ENCODE peak calls at places on chromosome 12, in five cellular contexts. L is AG09309, S is neural progenitor cell, I is OCI-LY7, P is fibroblast of pulmonary artery. J is an unnamed sample.

GRCh38 chr12:42213023-42213422 is 25.0 kb downstream of the YAF2 start:
- DNase-seq in L (no peak), S (no peak), I (peak), P (peak), J (peak)

GRCh38 chr12:48903982-48904411 is 21.3 kb downstream of the FKBP11 start:
- DNase-seq in L (no peak), S (peak), I (peak), P (peak), J (peak)

GRCh38 chr12:51863363-51863920 is 14.9 kb upstream of the FIGNL2 start:
- DNase-seq in L (no peak), S (peak), I (no peak), P (no peak), J (no peak)

GRCh38 chr12:110109037-110109836 is 14.9 kb upstream of the IFT81 start:
- DNase-seq in L (peak), S (peak), I (no peak), P (peak), J (peak)

GRCh38 chr12:131850856-131851559 is 22.8 kb downstream of the MMP17 start:
- DNase-seq in L (no peak), S (peak), I (peak), P (no peak), J (no peak)

GRCh38 chr12:57877876-57878275 is 31.3 kb upstream of the CTDSP2 start:
- DNase-seq in L (no peak), S (no peak), I (no peak), P (no peak), J (no peak)

GRCh38 chr12:65493893-65494205 is 215.4 kb downstream of the MSRB3 start:
- DNase-seq in L (no peak), S (no peak), I (no peak), P (no peak), J (no peak)

GRCh38 chr12:105492591-105492990 is 162.1 kb downstream of the C12orf75 start:
- DNase-seq in L (peak), S (no peak), I (no peak), P (peak), J (no peak)

GRCh38 chr12:43805149-43805856 is 814 bp downstream of the TWF1 start:
- DNase-seq in L (no peak), S (peak), I (peak), P (peak), J (no peak)

GRCh38 chr12:50677858-50678257 is 86.0 kb upstream of the ATF1 start:
- DNase-seq in L (no peak), S (no peak), I (no peak), P (peak), J (no peak)

GRCh38 chr12:132430838-132431826 is 58.8 kb upstream of the FBRSL1 start:
- DNase-seq in L (no peak), S (no peak), I (peak), P (no peak), J (no peak)

GRCh38 chr12:132185698-132186097 is 41.4 kb downstream of the NOC4L start:
- DNase-seq in L (no peak), S (no peak), I (no peak), P (no peak), J (no peak)

GRCh38 chr12:55736076-55736475 is 6.8 kb upstream of the GDF11 start:
- DNase-seq in L (no peak), S (no peak), I (no peak), P (no peak), J (no peak)

GRCh38 chr12:55739025-55739378 is 3.9 kb upstream of the GDF11 start:
- DNase-seq in L (no peak), S (no peak), I (no peak), P (no peak), J (no peak)

GRCh38 chr12:55738113-55739024 is 4.6 kb upstream of the GDF11 start:
- DNase-seq in L (no peak), S (peak), I (peak), P (peak), J (peak)

GRCh38 chr12:55737581-55738112 is 5.3 kb upstream of the GDF11 start:
- DNase-seq in L (no peak), S (peak), I (peak), P (no peak), J (no peak)

GRCh38 chr12:55736780-55737580 is 5.9 kb upstream of the GDF11 start:
- DNase-seq in L (no peak), S (peak), I (peak), P (peak), J (peak)
- H3K4me3 ChIP-seq in L (no peak), S (peak), I (peak), P (no peak), J (no peak)

GRCh38 chr12:96698965-96699364 is 208.1 kb upstream of the NEDD1 start:
- DNase-seq in L (no peak), S (no peak), I (no peak), P (no peak), J (no peak)
- H3K4me3 ChIP-seq in L (peak), S (no peak), I (no peak), P (no peak), J (no peak)

GRCh38 chr12:77847060-77847541 is 16.4 kb downstream of the NAV3 start:
- DNase-seq in L (no peak), S (no peak), I (peak), P (peak), J (peak)
- H3K4me3 ChIP-seq in L (no peak), S (no peak), I (peak), P (no peak), J (no peak)

DNA sequence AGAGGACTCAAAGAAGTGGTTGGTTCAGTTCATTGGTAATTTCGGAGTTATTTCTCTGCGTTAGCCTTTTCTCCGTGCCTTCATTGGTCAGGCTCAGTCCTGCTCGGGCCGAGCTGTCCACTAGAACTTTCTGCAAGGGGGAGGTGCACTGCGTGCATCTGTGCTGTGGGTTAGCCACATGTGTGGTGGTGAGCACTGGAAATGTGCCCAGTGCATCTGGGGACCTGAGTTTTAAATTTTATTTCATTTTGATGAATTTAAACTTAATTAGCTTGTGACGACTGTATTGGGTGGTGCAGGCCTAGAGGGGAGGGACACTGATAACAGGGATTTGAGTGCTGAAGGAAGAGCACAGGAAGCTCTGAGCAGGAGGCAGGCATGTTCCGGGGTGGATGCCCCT is 24.5 kb downstream of the SETD1B start:
- DNase-seq in L (no peak), S (no peak), I (no peak), P (no peak), J (no peak)
- H3K4me3 ChIP-seq in L (no peak), S (no peak), I (no peak), P (no peak), J (no peak)

GRCh38 chr12:115755061-115755751 is 522.3 kb downstream of the MED13L start:
- DNase-seq in L (no peak), S (no peak), I (no peak), P (no peak), J (no peak)

GRCh38 chr12:115756804-115757203 is 520.7 kb downstream of the MED13L start:
- DNase-seq in L (no peak), S (no peak), I (no peak), P (no peak), J (no peak)

GRCh38 chr12:115755752-115756140 is 521.7 kb downstream of the MED13L start:
- DNase-seq in L (no peak), S (no peak), I (no peak), P (no peak), J (no peak)

GRCh38 chr12:115758886-115759620 is 518.4 kb downstream of the MED13L start:
- DNase-seq in L (no peak), S (peak), I (no peak), P (no peak), J (no peak)

GRCh38 chr12:115756271-115756670 is 521.2 kb downstream of the MED13L start:
- DNase-seq in L (no peak), S (no peak), I (no peak), P (no peak), J (no peak)
- H3K4me3 ChIP-seq in L (no peak), S (no peak), I (no peak), P (no peak), J (no peak)

DNA sequence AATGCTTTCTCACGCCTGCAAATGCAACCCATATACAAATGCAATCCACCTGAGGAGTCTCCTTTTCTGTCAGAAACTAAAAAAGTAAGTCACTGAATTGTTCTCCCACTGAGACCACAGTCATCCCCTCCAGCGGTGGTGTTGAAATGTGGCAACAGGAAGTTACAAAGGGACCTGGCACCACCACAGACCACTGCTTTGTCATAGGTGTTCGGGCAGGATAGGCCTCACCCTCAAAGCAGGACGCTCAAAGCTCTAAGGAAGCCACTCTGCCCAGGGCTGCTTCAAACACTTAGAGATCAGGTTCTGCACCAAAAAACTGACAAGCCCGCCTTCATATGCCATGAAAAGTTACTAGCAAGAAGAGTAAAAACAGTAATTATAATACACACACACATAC is 11.3 kb downstream of the PHLDA1 start:
- DNase-seq in L (no peak), S (no peak), I (no peak), P (peak), J (peak)
- H3K4me3 ChIP-seq in L (no peak), S (no peak), I (no peak), P (no peak), J (no peak)

DNA sequence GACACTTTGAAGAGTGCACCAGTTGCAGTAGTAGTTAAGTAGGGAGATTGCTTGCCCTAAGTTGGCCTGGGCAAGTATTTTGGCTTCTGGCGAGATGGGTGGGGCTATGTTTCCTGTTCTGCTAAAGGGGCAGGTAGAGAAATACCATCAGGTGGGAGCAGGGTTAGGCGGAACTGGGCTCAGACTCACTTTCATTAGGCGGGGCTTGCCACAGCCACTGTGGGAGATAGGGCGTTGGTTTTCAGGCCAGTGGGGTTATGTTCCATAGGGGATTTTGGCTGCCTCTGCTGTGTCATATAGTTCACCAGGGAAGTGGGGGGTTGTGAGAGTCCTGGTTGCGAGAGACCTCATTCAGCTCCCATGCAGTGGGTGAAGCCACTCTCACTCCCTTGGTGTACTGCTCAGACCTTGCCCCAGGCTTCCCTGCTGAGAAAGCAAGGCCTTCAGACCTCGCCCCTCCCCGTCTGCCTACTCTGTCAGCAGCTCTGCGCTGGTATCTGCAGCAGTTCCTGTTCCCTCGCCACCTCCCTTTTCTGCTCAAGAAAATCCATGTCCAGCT is 43.3 kb downstream of the AEBP2 start:
- DNase-seq in L (no peak), S (peak), I (no peak), P (peak), J (peak)
- H3K4me3 ChIP-seq in L (no peak), S (no peak), I (no peak), P (no peak), J (no peak)

GRCh38 chr12:63351370-63351769 is 200.4 kb upstream of the AVPR1A start:
- DNase-seq in L (no peak), S (no peak), I (no peak), P (no peak), J (peak)

GRCh38 chr12:63353559-63353958 is 202.6 kb upstream of the AVPR1A start:
- DNase-seq in L (no peak), S (no peak), I (no peak), P (peak), J (peak)

GRCh38 chr12:63354919-63355318 is 203.9 kb upstream of the AVPR1A start:
- DNase-seq in L (no peak), S (no peak), I (no peak), P (no peak), J (peak)
- H3K4me3 ChIP-seq in L (no peak), S (no peak), I (no peak), P (no peak), J (no peak)